ENCODE peak calls at places on chromosome 11, in four cellular contexts. D, X, Y and G are unnamed samples.
A peak's percentile ranks its signal among the peaks of the same experiment; 100 is the strongest.

GRCh38 chr11:115190196-115190595 is 314.0 kb downstream of the CADM1 start:
- DNase-seq in D (no peak), X (no peak), Y (no peak), G (no peak)

GRCh38 chr11:82714346-82715174 is 19.1 kb downstream of the FAM181B start:
- DNase-seq in D (no peak), X (no peak), Y (no peak), G (no peak)

GRCh38 chr11:116731821-116732739 is 40.7 kb downstream of the BUD13 start:
- DNase-seq in D (no peak), X (no peak), Y (peak; percentile 45), G (no peak)

GRCh38 chr11:69947772-69948255 is 128.6 kb upstream of the FGF3 start:
- DNase-seq in D (no peak), X (peak; percentile 51), Y (no peak), G (no peak)

GRCh38 chr11:107991868-107992414 is 16.8 kb upstream of the CUL5 start:
- DNase-seq in D (no peak), X (no peak), Y (no peak), G (no peak)

GRCh38 chr11:65090628-65091027 is 5.4 kb upstream of the VPS51 start:
- DNase-seq in D (no peak), X (no peak), Y (no peak), G (no peak)

GRCh38 chr11:71451596-71452353 is 1.2 kb upstream of the NADSYN1 start:
- DNase-seq in D (peak; percentile 61), X (no peak), Y (peak; percentile 56), G (no peak)

GRCh38 chr11:10701982-10702381 is 8.4 kb upstream of the IRAG1 start:
- DNase-seq in D (no peak), X (no peak), Y (no peak), G (no peak)

GRCh38 chr11:130338667-130339066 is 23.9 kb upstream of the ZBTB44 start:
- DNase-seq in D (no peak), X (no peak), Y (no peak), G (no peak)

GRCh38 chr11:10634407-10634806 is 59.1 kb downstream of the IRAG1 start:
- DNase-seq in D (no peak), X (no peak), Y (no peak), G (no peak)

GRCh38 chr11:57131080-57131790 is 50.5 kb upstream of the LRRC55 start:
- DNase-seq in D (peak; percentile 20), X (no peak), Y (no peak), G (no peak)

GRCh38 chr11:2257023-2257700 is 13.2 kb downstream of the ASCL2 start:
- DNase-seq in D (no peak), X (no peak), Y (peak; percentile 52), G (no peak)

GRCh38 chr11:18698341-18699268 is at the start of gene TMEM86A:
- DNase-seq in D (peak; percentile 95), X (peak; percentile 59), Y (peak; percentile 96), G (no peak)

GRCh38 chr11:126613272-126613671 is 257.8 kb downstream of the ST3GAL4 start:
- DNase-seq in D (no peak), X (no peak), Y (no peak), G (no peak)

GRCh38 chr11:70780246-70780535 is 381.9 kb downstream of the CTTN start:
- DNase-seq in D (no peak), X (no peak), Y (no peak), G (no peak)

GRCh38 chr11:65425971-65426838 is 3.6 kb downstream of the NEAT1 start:
- DNase-seq in D (peak; percentile 36), X (peak; percentile 42), Y (no peak), G (peak; percentile 57)

GRCh38 chr11:128447233-128447632 is 140.1 kb downstream of the ETS1 start:
- DNase-seq in D (no peak), X (no peak), Y (no peak), G (no peak)

GRCh38 chr11:93541884-93542752 is 1.1 kb downstream of the SMCO4 start:
- DNase-seq in D (peak; percentile 67), X (no peak), Y (peak; percentile 69), G (no peak)

GRCh38 chr11:85027346-85027745 is 599.8 kb downstream of the DLG2 start:
- DNase-seq in D (no peak), X (no peak), Y (no peak), G (no peak)

GRCh38 chr11:10906521-10906920 is 48.7 kb upstream of the ZBED5 start:
- DNase-seq in D (no peak), X (no peak), Y (no peak), G (no peak)

DNA sequence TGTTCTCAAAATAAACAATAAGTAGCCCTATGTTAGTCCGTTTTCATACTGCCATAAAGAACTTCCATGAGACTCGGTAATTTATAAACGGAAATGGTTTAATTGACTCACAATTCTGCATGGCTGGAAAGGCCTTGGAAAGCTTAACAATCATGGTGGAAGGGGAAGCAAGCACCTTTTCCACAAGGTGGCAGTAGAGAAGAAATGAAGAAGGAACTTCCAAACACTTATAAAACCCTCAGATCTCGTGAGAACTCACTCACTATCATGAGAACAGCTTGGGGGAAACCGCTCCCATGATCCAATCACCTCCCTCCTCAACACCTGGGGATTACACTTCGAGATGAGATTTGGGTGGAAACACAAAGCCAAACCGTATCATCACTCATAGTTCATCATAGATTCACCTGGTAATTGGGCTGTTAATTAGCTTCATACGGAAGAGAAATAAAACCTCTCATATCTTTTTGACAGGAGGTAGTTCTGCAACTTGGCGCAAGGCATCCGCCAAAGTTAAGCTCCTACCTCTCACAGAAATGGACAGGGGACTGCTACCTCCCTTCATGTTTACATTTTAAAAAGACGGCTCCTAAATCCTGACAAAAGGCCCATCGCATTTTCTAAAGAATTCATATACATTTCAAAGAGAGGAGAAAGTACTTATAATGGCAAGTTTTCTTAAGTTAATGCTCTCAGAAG is 49.0 kb downstream of the MUC15 start:
- DNase-seq in D (no peak), X (no peak), Y (no peak), G (no peak)
- TF ChIP-seq CTCF in D (no peak), X (no peak), Y (no peak), G (peak; percentile 39)

GRCh38 chr11:133948711-133949110 is 8.1 kb downstream of the IGSF9B start:
- DNase-seq in D (no peak), X (no peak), Y (no peak), G (no peak)
- H3K4me3 ChIP-seq in D (no peak overlapping the region), X (no peak overlapping the region), Y (no peak overlapping the region), G (no peak overlapping the region)

GRCh38 chr11:35376613-35377012 is 42.7 kb downstream of the SLC1A2 start:
- DNase-seq in D (no peak), X (no peak), Y (no peak), G (no peak)

GRCh38 chr11:35377262-35377661 is 42.1 kb downstream of the SLC1A2 start:
- DNase-seq in D (no peak), X (no peak), Y (no peak), G (no peak)

GRCh38 chr11:35372565-35373283 is 46.6 kb downstream of the SLC1A2 start:
- DNase-seq in D (no peak), X (no peak), Y (no peak), G (no peak)

GRCh38 chr11:35375332-35376125 is 43.8 kb downstream of the SLC1A2 start:
- DNase-seq in D (no peak), X (no peak), Y (no peak), G (no peak)

DNA sequence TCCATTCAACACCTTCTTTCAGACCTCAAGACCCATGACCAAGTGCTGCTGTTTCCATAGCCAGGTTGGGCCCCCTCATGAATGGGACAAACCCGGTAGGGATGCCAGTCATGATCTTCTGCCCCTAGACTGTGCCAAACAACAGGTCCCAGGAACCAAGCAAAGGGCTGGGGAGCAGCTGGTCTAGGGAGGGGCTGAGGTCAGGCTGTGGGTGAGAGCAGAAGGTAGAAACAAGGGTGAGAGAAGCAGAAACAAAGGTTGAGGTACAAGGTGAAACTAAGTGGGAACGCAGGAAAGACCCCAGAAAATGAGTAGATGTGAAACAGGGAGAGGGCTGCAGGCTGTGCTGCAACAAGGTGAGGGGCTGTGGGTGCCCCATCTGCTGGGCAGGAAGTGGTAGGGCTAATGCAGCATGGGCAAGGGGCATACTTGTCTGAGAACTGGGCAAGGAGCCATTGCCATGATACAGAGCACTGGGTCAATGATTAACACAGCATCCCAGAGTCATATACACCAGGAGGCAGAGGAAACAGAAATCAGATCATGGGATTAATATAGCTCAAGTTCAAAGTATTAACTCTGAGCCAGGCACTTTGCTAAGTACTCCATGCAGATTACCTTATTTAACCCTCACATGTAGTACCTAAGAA is 45.9 kb downstream of the SLC1A2 start:
- DNase-seq in D (no peak), X (no peak), Y (no peak), G (no peak)
- TF ChIP-seq CTCF in D (no peak), X (no peak), Y (no peak), G (no peak)

GRCh38 chr11:123421589-123421988 is 8.5 kb upstream of the GRAMD1B start:
- DNase-seq in D (no peak), X (no peak), Y (no peak), G (no peak)

GRCh38 chr11:123425367-123425766 is 4.7 kb upstream of the GRAMD1B start:
- DNase-seq in D (peak; percentile 58), X (no peak), Y (no peak), G (no peak)

GRCh38 chr11:123419720-123420466 is 10.2 kb upstream of the GRAMD1B start:
- DNase-seq in D (no peak), X (no peak), Y (no peak), G (no peak)
- H3K4me3 ChIP-seq in D (no peak overlapping the region), X (no peak overlapping the region), Y (no peak overlapping the region), G (no peak overlapping the region)

DNA sequence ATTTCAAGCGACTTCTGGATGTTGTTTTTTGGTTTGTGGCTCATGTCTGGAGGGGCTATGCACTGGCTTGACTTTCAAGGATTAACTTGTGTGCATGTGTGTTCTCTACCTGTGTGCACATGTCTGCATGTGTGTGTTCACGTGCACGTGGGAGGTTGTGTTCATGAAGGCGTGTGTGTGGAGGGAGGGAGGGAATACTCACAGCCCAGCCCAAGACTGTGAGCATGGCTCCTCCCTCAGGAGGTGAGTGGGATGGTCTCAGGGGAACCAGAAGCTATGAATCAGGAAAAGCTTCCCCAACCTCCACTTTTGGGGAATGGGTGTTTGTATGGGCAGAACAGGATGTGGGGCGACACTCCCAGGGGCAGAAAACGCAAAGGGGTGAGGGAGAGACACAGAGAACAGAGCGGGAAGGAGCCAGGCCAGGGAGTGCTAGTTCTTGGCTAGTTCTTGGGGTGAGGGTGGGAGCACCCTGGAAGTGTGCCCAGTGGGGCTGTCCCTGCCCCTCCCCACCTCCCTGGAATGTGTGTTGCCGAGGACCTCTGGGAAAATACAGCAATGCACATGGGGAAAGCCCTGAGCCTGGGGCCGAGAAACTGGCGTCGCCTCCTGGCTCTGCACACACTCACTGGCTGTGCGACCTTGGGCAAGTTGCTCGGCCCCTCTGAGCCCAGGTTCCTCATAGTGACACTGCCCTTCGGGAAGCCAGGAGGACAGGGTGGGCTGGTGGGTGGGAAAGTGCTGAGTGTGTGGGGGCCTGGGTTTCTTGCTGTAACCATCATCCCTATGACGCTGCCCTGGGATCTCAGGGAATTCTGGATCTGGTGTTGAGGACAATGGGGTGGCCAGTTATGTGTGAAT is 16.9 kb upstream of the ALX4 start:
- DNase-seq in D (no peak), X (no peak), Y (no peak), G (no peak)
- TF ChIP-seq CTCF in D (no peak), X (no peak), Y (no peak), G (peak; percentile 19)